ENCODE peak calls at places on chromosomes 1 and 21, in ten cellular contexts. One of them, this sample, is unnamed.

GRCh38 chr1:210262897-210263272 is 30.3 kb downstream of the SERTAD4 start:
- DNase-seq in AG04450: no peak
- DNase-seq in coronary artery: peak
- DNase-seq in transverse colon: no peak
- DNase-seq in esophagus squamous epithelium: no peak
- DNase-seq in HFF-Myc: no peak
- DNase-seq in PC-9: no peak
- DNase-seq in left ventricle myocardium inferior: no peak
- DNase-seq in endothelial cell: no peak
- DNase-seq in mucosa of descending colon: no peak
- DNase-seq in this sample: no peak

GRCh38 chr1:94993931-94994645 is 67.2 kb upstream of the CNN3 start:
- DNase-seq in AG04450: no peak
- DNase-seq in coronary artery: no peak
- DNase-seq in transverse colon: no peak
- DNase-seq in esophagus squamous epithelium: no peak
- DNase-seq in HFF-Myc: no peak
- DNase-seq in PC-9: peak
- DNase-seq in left ventricle myocardium inferior: no peak
- DNase-seq in endothelial cell: no peak
- DNase-seq in mucosa of descending colon: no peak
- DNase-seq in this sample: no peak

GRCh38 chr1:64072089-64072835 is 131.2 kb upstream of the UBE2U start:
- DNase-seq in AG04450: no peak
- DNase-seq in coronary artery: no peak
- DNase-seq in transverse colon: no peak
- DNase-seq in esophagus squamous epithelium: no peak
- DNase-seq in HFF-Myc: no peak
- DNase-seq in PC-9: peak
- DNase-seq in left ventricle myocardium inferior: no peak
- DNase-seq in endothelial cell: no peak
- DNase-seq in mucosa of descending colon: no peak
- DNase-seq in this sample: no peak

GRCh38 chr1:96649301-96649700 is 72.3 kb upstream of the PTBP2 start:
- DNase-seq in AG04450: no peak
- DNase-seq in coronary artery: no peak
- DNase-seq in transverse colon: no peak
- DNase-seq in esophagus squamous epithelium: no peak
- DNase-seq in HFF-Myc: no peak
- DNase-seq in PC-9: no peak
- DNase-seq in left ventricle myocardium inferior: no peak
- DNase-seq in endothelial cell: no peak
- DNase-seq in mucosa of descending colon: no peak
- DNase-seq in this sample: no peak

GRCh38 chr1:220901906-220902305 is 22.7 kb downstream of the HLX start:
- DNase-seq in AG04450: no peak
- DNase-seq in coronary artery: no peak
- DNase-seq in transverse colon: no peak
- DNase-seq in esophagus squamous epithelium: no peak
- DNase-seq in HFF-Myc: no peak
- DNase-seq in PC-9: no peak
- DNase-seq in left ventricle myocardium inferior: no peak
- DNase-seq in endothelial cell: no peak
- DNase-seq in mucosa of descending colon: no peak
- DNase-seq in this sample: no peak

GRCh38 chr21:24941316-24942185 is 665.7 kb downstream of the MRPL39 start:
- DNase-seq in AG04450: no peak
- DNase-seq in coronary artery: no peak
- DNase-seq in transverse colon: no peak
- DNase-seq in esophagus squamous epithelium: no peak
- DNase-seq in HFF-Myc: no peak
- DNase-seq in PC-9: no peak
- DNase-seq in left ventricle myocardium inferior: no peak
- DNase-seq in endothelial cell: no peak
- DNase-seq in mucosa of descending colon: no peak
- DNase-seq in this sample: no peak

GRCh38 chr1:43312212-43312623 is 11.4 kb downstream of the TIE1 start:
- DNase-seq in AG04450: no peak
- DNase-seq in coronary artery: no peak
- DNase-seq in transverse colon: no peak
- DNase-seq in esophagus squamous epithelium: no peak
- DNase-seq in HFF-Myc: no peak
- DNase-seq in PC-9: no peak
- DNase-seq in left ventricle myocardium inferior: no peak
- DNase-seq in endothelial cell: no peak
- DNase-seq in mucosa of descending colon: no peak
- DNase-seq in this sample: no peak

GRCh38 chr1:192521734-192522133 is 53.8 kb upstream of the RGS1 start:
- DNase-seq in AG04450: no peak
- DNase-seq in coronary artery: no peak
- DNase-seq in transverse colon: no peak
- DNase-seq in esophagus squamous epithelium: no peak
- DNase-seq in HFF-Myc: no peak
- DNase-seq in PC-9: no peak
- DNase-seq in left ventricle myocardium inferior: no peak
- DNase-seq in endothelial cell: no peak
- DNase-seq in mucosa of descending colon: no peak
- DNase-seq in this sample: no peak

GRCh38 chr1:234887026-234887910 is 241.4 kb downstream of the TOMM20 start:
- DNase-seq in AG04450: no peak
- DNase-seq in coronary artery: no peak
- DNase-seq in transverse colon: no peak
- DNase-seq in esophagus squamous epithelium: no peak
- DNase-seq in HFF-Myc: no peak
- DNase-seq in PC-9: no peak
- DNase-seq in left ventricle myocardium inferior: peak
- DNase-seq in endothelial cell: no peak
- DNase-seq in mucosa of descending colon: no peak
- DNase-seq in this sample: no peak

GRCh38 chr1:19750101-19750881 is 49.4 kb downstream of the TMCO4 start:
- DNase-seq in AG04450: no peak
- DNase-seq in coronary artery: no peak
- DNase-seq in transverse colon: no peak
- DNase-seq in esophagus squamous epithelium: no peak
- DNase-seq in HFF-Myc: no peak
- DNase-seq in PC-9: no peak
- DNase-seq in left ventricle myocardium inferior: no peak
- DNase-seq in endothelial cell: no peak
- DNase-seq in mucosa of descending colon: no peak
- DNase-seq in this sample: no peak

GRCh38 chr1:221394011-221394544 is 347.8 kb downstream of the DUSP10 start:
- DNase-seq in AG04450: peak
- DNase-seq in coronary artery: no peak
- DNase-seq in transverse colon: no peak
- DNase-seq in esophagus squamous epithelium: no peak
- DNase-seq in HFF-Myc: peak
- DNase-seq in PC-9: no peak
- DNase-seq in left ventricle myocardium inferior: no peak
- DNase-seq in endothelial cell: no peak
- DNase-seq in mucosa of descending colon: no peak
- DNase-seq in this sample: no peak

GRCh38 chr21:15895142-15896106 is 165.6 kb downstream of the USP25 start:
- DNase-seq in AG04450: no peak
- DNase-seq in coronary artery: no peak
- DNase-seq in transverse colon: no peak
- DNase-seq in esophagus squamous epithelium: no peak
- DNase-seq in HFF-Myc: no peak
- DNase-seq in PC-9: no peak
- DNase-seq in left ventricle myocardium inferior: no peak
- DNase-seq in endothelial cell: no peak
- DNase-seq in mucosa of descending colon: no peak
- DNase-seq in this sample: peak

GRCh38 chr1:10866314-10867091 is 70.1 kb upstream of the CASZ1 start:
- DNase-seq in AG04450: no peak
- DNase-seq in coronary artery: no peak
- DNase-seq in transverse colon: peak
- DNase-seq in esophagus squamous epithelium: no peak
- DNase-seq in HFF-Myc: no peak
- DNase-seq in PC-9: no peak
- DNase-seq in left ventricle myocardium inferior: no peak
- DNase-seq in endothelial cell: peak
- DNase-seq in mucosa of descending colon: no peak
- DNase-seq in this sample: peak

GRCh38 chr1:247401310-247402098 is 14.5 kb upstream of the NLRP3 start:
- DNase-seq in AG04450: no peak
- DNase-seq in coronary artery: no peak
- DNase-seq in transverse colon: peak
- DNase-seq in esophagus squamous epithelium: no peak
- DNase-seq in HFF-Myc: no peak
- DNase-seq in PC-9: no peak
- DNase-seq in left ventricle myocardium inferior: no peak
- DNase-seq in endothelial cell: no peak
- DNase-seq in mucosa of descending colon: peak
- DNase-seq in this sample: no peak

GRCh38 chr1:64006276-64007051 is 197.0 kb upstream of the UBE2U start:
- DNase-seq in AG04450: no peak
- DNase-seq in coronary artery: no peak
- DNase-seq in transverse colon: no peak
- DNase-seq in esophagus squamous epithelium: no peak
- DNase-seq in HFF-Myc: peak
- DNase-seq in PC-9: peak
- DNase-seq in left ventricle myocardium inferior: no peak
- DNase-seq in endothelial cell: no peak
- DNase-seq in mucosa of descending colon: no peak
- DNase-seq in this sample: no peak

GRCh38 chr1:38117444-38117887 is 70.9 kb upstream of the POU3F1 start:
- DNase-seq in AG04450: no peak
- DNase-seq in coronary artery: no peak
- DNase-seq in transverse colon: no peak
- DNase-seq in esophagus squamous epithelium: no peak
- DNase-seq in HFF-Myc: no peak
- DNase-seq in PC-9: no peak
- DNase-seq in left ventricle myocardium inferior: no peak
- DNase-seq in endothelial cell: no peak
- DNase-seq in mucosa of descending colon: no peak
- DNase-seq in this sample: no peak

GRCh38 chr1:233005703-233006102 is 55.3 kb downstream of the NTPCR start:
- DNase-seq in AG04450: peak
- DNase-seq in coronary artery: no peak
- DNase-seq in transverse colon: no peak
- DNase-seq in esophagus squamous epithelium: no peak
- DNase-seq in HFF-Myc: peak
- DNase-seq in PC-9: no peak
- DNase-seq in left ventricle myocardium inferior: no peak
- DNase-seq in endothelial cell: no peak
- DNase-seq in mucosa of descending colon: no peak
- DNase-seq in this sample: no peak

GRCh38 chr1:229973297-229973612 is 93.8 kb upstream of the GALNT2 start:
- DNase-seq in AG04450: no peak
- DNase-seq in coronary artery: no peak
- DNase-seq in transverse colon: no peak
- DNase-seq in esophagus squamous epithelium: no peak
- DNase-seq in HFF-Myc: no peak
- DNase-seq in PC-9: no peak
- DNase-seq in left ventricle myocardium inferior: no peak
- DNase-seq in endothelial cell: no peak
- DNase-seq in mucosa of descending colon: no peak
- DNase-seq in this sample: no peak
- TF ChIP-seq CTCF in AG04450: no peak
- TF ChIP-seq CTCF in coronary artery: no peak
- TF ChIP-seq CTCF in transverse colon: no peak
- TF ChIP-seq CTCF in esophagus squamous epithelium: no peak
- TF ChIP-seq CTCF in HFF-Myc: no peak
- TF ChIP-seq CTCF in PC-9: no peak
- TF ChIP-seq CTCF in left ventricle myocardium inferior: no peak
- TF ChIP-seq CTCF in endothelial cell: no peak
- TF ChIP-seq CTCF in mucosa of descending colon: no peak
- TF ChIP-seq CTCF in this sample: no peak

GRCh38 chr1:216014046-216014445 is 409.2 kb downstream of the USH2A start:
- DNase-seq in AG04450: no peak
- DNase-seq in coronary artery: no peak
- DNase-seq in transverse colon: no peak
- DNase-seq in esophagus squamous epithelium: no peak
- DNase-seq in HFF-Myc: no peak
- DNase-seq in PC-9: no peak
- DNase-seq in left ventricle myocardium inferior: no peak
- DNase-seq in endothelial cell: no peak
- DNase-seq in mucosa of descending colon: no peak
- DNase-seq in this sample: no peak
- TF ChIP-seq CTCF in AG04450: no peak
- TF ChIP-seq CTCF in coronary artery: no peak
- TF ChIP-seq CTCF in transverse colon: no peak
- TF ChIP-seq CTCF in esophagus squamous epithelium: no peak
- TF ChIP-seq CTCF in HFF-Myc: no peak
- TF ChIP-seq CTCF in PC-9: no peak
- TF ChIP-seq CTCF in left ventricle myocardium inferior: no peak
- TF ChIP-seq CTCF in endothelial cell: no peak
- TF ChIP-seq CTCF in mucosa of descending colon: no peak
- TF ChIP-seq CTCF in this sample: no peak

DNA sequence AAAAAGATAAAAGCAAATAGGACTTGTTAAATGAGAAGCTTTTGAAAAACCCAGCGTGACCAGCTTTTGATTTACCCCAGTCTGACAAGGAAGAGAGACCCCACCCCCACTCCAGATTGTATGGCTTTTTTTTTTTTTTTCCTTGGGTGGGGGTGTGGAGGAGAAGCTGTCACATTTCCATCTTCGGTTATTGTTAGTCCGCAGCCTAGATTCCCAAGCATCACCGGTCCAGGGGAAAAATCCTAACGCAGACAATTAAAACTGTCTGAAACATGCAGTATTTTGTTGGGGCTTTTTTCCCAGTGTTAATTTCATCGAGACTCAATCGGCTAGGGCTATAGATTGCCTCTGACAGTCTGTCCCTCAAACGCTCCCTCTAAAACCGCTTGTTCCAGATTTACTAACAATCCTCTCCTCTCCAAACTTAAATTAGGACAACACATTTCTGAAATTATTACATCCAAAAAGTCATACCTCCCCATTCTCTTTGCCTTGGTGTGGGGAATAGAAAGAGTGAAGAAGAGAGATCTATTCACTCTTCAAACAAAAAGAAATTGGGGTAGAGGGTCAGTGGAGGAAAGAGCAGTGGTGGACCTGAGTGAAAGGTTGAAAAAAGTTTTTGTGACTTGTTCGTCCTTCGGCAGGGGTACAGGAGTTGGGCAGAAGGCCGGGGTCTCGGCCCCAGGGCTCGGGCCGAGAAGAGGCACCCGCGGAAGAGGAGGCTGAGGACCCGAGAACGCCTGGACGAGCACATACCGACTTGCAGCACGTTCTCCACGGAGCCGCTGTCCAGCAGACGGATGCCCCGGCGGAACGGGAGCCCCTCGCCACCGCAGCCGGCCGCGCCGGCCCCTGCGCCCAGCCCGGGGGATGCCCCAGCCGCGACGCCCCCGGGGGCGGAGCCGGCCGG is 1.1 kb downstream of the ZSWIM5 start:
- DNase-seq in AG04450: no peak
- DNase-seq in coronary artery: peak
- DNase-seq in transverse colon: peak
- DNase-seq in esophagus squamous epithelium: no peak
- DNase-seq in HFF-Myc: no peak
- DNase-seq in PC-9: no peak
- DNase-seq in left ventricle myocardium inferior: peak
- DNase-seq in endothelial cell: peak
- DNase-seq in mucosa of descending colon: peak
- DNase-seq in this sample: peak
- TF ChIP-seq CTCF in AG04450: no peak
- TF ChIP-seq CTCF in coronary artery: no peak
- TF ChIP-seq CTCF in transverse colon: no peak
- TF ChIP-seq CTCF in esophagus squamous epithelium: no peak
- TF ChIP-seq CTCF in HFF-Myc: no peak
- TF ChIP-seq CTCF in PC-9: no peak
- TF ChIP-seq CTCF in left ventricle myocardium inferior: no peak
- TF ChIP-seq CTCF in endothelial cell: no peak
- TF ChIP-seq CTCF in mucosa of descending colon: no peak
- TF ChIP-seq CTCF in this sample: no peak

GRCh38 chr1:99326215-99326949 is 62.1 kb downstream of the PLPPR4 start:
- DNase-seq in AG04450: no peak
- DNase-seq in coronary artery: no peak
- DNase-seq in transverse colon: no peak
- DNase-seq in esophagus squamous epithelium: no peak
- DNase-seq in HFF-Myc: no peak
- DNase-seq in PC-9: no peak
- DNase-seq in left ventricle myocardium inferior: no peak
- DNase-seq in endothelial cell: no peak
- DNase-seq in mucosa of descending colon: peak
- DNase-seq in this sample: no peak
- TF ChIP-seq CTCF in AG04450: peak
- TF ChIP-seq CTCF in coronary artery: no peak
- TF ChIP-seq CTCF in transverse colon: no peak
- TF ChIP-seq CTCF in esophagus squamous epithelium: no peak
- TF ChIP-seq CTCF in HFF-Myc: peak
- TF ChIP-seq CTCF in PC-9: peak
- TF ChIP-seq CTCF in left ventricle myocardium inferior: peak
- TF ChIP-seq CTCF in endothelial cell: peak
- TF ChIP-seq CTCF in mucosa of descending colon: no peak
- TF ChIP-seq CTCF in this sample: no peak

This sample was measured in thyroid gland.